ENCODE peak calls at places on chromosomes 2 and 18, in eight cellular contexts. One of them, this sample, is unnamed. For H3K4me1, the result is how much of the 10 kb centered on the place peaks cover.

GRCh38 chr18:78722391-78722790 is 257.2 kb upstream of the SALL3 start:
- DNase-seq in lung: no peak
- DNase-seq in psoas muscle: no peak
- DNase-seq in pancreas: no peak
- DNase-seq in breast epithelium: no peak
- DNase-seq in CD4-positive, alpha-beta memory T cell: no peak
- DNase-seq in CD8-positive, alpha-beta T cell: no peak
- DNase-seq in CD4-positive, CD25-positive, alpha-beta regulatory T cell: no peak
- DNase-seq in this sample: no peak

GRCh38 chr2:160321025-160321424 is 121.0 kb upstream of the ITGB6 start:
- DNase-seq in lung: peak
- DNase-seq in psoas muscle: no peak
- DNase-seq in pancreas: no peak
- DNase-seq in breast epithelium: no peak
- DNase-seq in CD4-positive, alpha-beta memory T cell: no peak
- DNase-seq in CD8-positive, alpha-beta T cell: no peak
- DNase-seq in CD4-positive, CD25-positive, alpha-beta regulatory T cell: no peak
- DNase-seq in this sample: no peak

GRCh38 chr2:112582314-112582746 is 2.1 kb upstream of the CHCHD5 start:
- DNase-seq in lung: no peak
- DNase-seq in psoas muscle: no peak
- DNase-seq in pancreas: peak
- DNase-seq in breast epithelium: no peak
- DNase-seq in CD4-positive, alpha-beta memory T cell: no peak
- DNase-seq in CD8-positive, alpha-beta T cell: no peak
- DNase-seq in CD4-positive, CD25-positive, alpha-beta regulatory T cell: peak
- DNase-seq in this sample: peak

GRCh38 chr18:51275712-51276473 is 78.4 kb upstream of the MEX3C start:
- DNase-seq in lung: no peak
- DNase-seq in psoas muscle: no peak
- DNase-seq in pancreas: peak
- DNase-seq in breast epithelium: no peak
- DNase-seq in CD4-positive, alpha-beta memory T cell: no peak
- DNase-seq in CD8-positive, alpha-beta T cell: no peak
- DNase-seq in CD4-positive, CD25-positive, alpha-beta regulatory T cell: no peak
- DNase-seq in this sample: no peak

GRCh38 chr2:179455824-179456223 is 191.2 kb upstream of the SESTD1 start:
- DNase-seq in lung: no peak
- DNase-seq in psoas muscle: no peak
- DNase-seq in pancreas: no peak
- DNase-seq in breast epithelium: no peak
- DNase-seq in CD4-positive, alpha-beta memory T cell: no peak
- DNase-seq in CD8-positive, alpha-beta T cell: no peak
- DNase-seq in CD4-positive, CD25-positive, alpha-beta regulatory T cell: no peak
- DNase-seq in this sample: no peak

GRCh38 chr2:142562900-142563299 is 314.6 kb upstream of the KYNU start:
- DNase-seq in lung: no peak
- DNase-seq in psoas muscle: no peak
- DNase-seq in pancreas: no peak
- DNase-seq in breast epithelium: no peak
- DNase-seq in CD4-positive, alpha-beta memory T cell: peak
- DNase-seq in CD8-positive, alpha-beta T cell: no peak
- DNase-seq in CD4-positive, CD25-positive, alpha-beta regulatory T cell: no peak
- DNase-seq in this sample: no peak

GRCh38 chr2:102005989-102006885 is 14.5 kb downstream of the IL1R2 start:
- DNase-seq in lung: no peak
- DNase-seq in psoas muscle: no peak
- DNase-seq in pancreas: peak
- DNase-seq in breast epithelium: no peak
- DNase-seq in CD4-positive, alpha-beta memory T cell: no peak
- DNase-seq in CD8-positive, alpha-beta T cell: no peak
- DNase-seq in CD4-positive, CD25-positive, alpha-beta regulatory T cell: peak
- DNase-seq in this sample: no peak

GRCh38 chr2:107809835-107810234 is 16.9 kb upstream of the RGPD4 start:
- DNase-seq in lung: no peak
- DNase-seq in psoas muscle: no peak
- DNase-seq in pancreas: no peak
- DNase-seq in breast epithelium: no peak
- DNase-seq in CD4-positive, alpha-beta memory T cell: no peak
- DNase-seq in CD8-positive, alpha-beta T cell: no peak
- DNase-seq in CD4-positive, CD25-positive, alpha-beta regulatory T cell: no peak
- DNase-seq in this sample: no peak

GRCh38 chr18:74654637-74655036 is 57.0 kb downstream of the ZNF407 start:
- DNase-seq in lung: no peak
- DNase-seq in psoas muscle: no peak
- DNase-seq in pancreas: no peak
- DNase-seq in breast epithelium: no peak
- DNase-seq in CD4-positive, alpha-beta memory T cell: no peak
- DNase-seq in CD8-positive, alpha-beta T cell: no peak
- DNase-seq in CD4-positive, CD25-positive, alpha-beta regulatory T cell: peak
- DNase-seq in this sample: no peak

GRCh38 chr2:240655931-240656886 is 26.5 kb downstream of the AQP12B start:
- DNase-seq in lung: peak
- DNase-seq in psoas muscle: no peak
- DNase-seq in pancreas: no peak
- DNase-seq in breast epithelium: no peak
- DNase-seq in CD4-positive, alpha-beta memory T cell: no peak
- DNase-seq in CD8-positive, alpha-beta T cell: no peak
- DNase-seq in CD4-positive, CD25-positive, alpha-beta regulatory T cell: peak
- DNase-seq in this sample: no peak

GRCh38 chr2:144181006-144181405 is 338.9 kb downstream of the ZEB2 start:
- DNase-seq in lung: no peak
- DNase-seq in psoas muscle: no peak
- DNase-seq in pancreas: no peak
- DNase-seq in breast epithelium: no peak
- DNase-seq in CD4-positive, alpha-beta memory T cell: no peak
- DNase-seq in CD8-positive, alpha-beta T cell: no peak
- DNase-seq in CD4-positive, CD25-positive, alpha-beta regulatory T cell: no peak
- DNase-seq in this sample: no peak

GRCh38 chr18:24538421-24539264 is 78.2 kb downstream of the HRH4 start:
- DNase-seq in lung: no peak
- DNase-seq in psoas muscle: no peak
- DNase-seq in pancreas: no peak
- DNase-seq in breast epithelium: no peak
- DNase-seq in CD4-positive, alpha-beta memory T cell: no peak
- DNase-seq in CD8-positive, alpha-beta T cell: no peak
- DNase-seq in CD4-positive, CD25-positive, alpha-beta regulatory T cell: no peak
- DNase-seq in this sample: no peak

GRCh38 chr2:189347540-189347939 is 93.7 kb upstream of the WDR75 start:
- DNase-seq in lung: no peak
- DNase-seq in psoas muscle: no peak
- DNase-seq in pancreas: peak
- DNase-seq in breast epithelium: no peak
- DNase-seq in CD4-positive, alpha-beta memory T cell: peak
- DNase-seq in CD8-positive, alpha-beta T cell: no peak
- DNase-seq in CD4-positive, CD25-positive, alpha-beta regulatory T cell: peak
- DNase-seq in this sample: no peak

GRCh38 chr2:165369936-165370296 is 99.6 kb upstream of the CSRNP3 start:
- DNase-seq in lung: no peak
- DNase-seq in psoas muscle: no peak
- DNase-seq in pancreas: no peak
- DNase-seq in breast epithelium: no peak
- DNase-seq in CD4-positive, alpha-beta memory T cell: no peak
- DNase-seq in CD8-positive, alpha-beta T cell: no peak
- DNase-seq in CD4-positive, CD25-positive, alpha-beta regulatory T cell: no peak
- DNase-seq in this sample: no peak

GRCh38 chr2:165369131-165369935 is 100.2 kb upstream of the CSRNP3 start:
- DNase-seq in lung: no peak
- DNase-seq in psoas muscle: no peak
- DNase-seq in pancreas: peak
- DNase-seq in breast epithelium: peak
- DNase-seq in CD4-positive, alpha-beta memory T cell: no peak
- DNase-seq in CD8-positive, alpha-beta T cell: no peak
- DNase-seq in CD4-positive, CD25-positive, alpha-beta regulatory T cell: no peak
- DNase-seq in this sample: no peak

GRCh38 chr2:165371356-165371755 is 98.1 kb upstream of the CSRNP3 start:
- DNase-seq in lung: no peak
- DNase-seq in psoas muscle: no peak
- DNase-seq in pancreas: no peak
- DNase-seq in breast epithelium: no peak
- DNase-seq in CD4-positive, alpha-beta memory T cell: no peak
- DNase-seq in CD8-positive, alpha-beta T cell: no peak
- DNase-seq in CD4-positive, CD25-positive, alpha-beta regulatory T cell: no peak
- DNase-seq in this sample: no peak

GRCh38 chr2:165376571-165376975 is 92.9 kb upstream of the CSRNP3 start:
- DNase-seq in lung: no peak
- DNase-seq in psoas muscle: no peak
- DNase-seq in pancreas: no peak
- DNase-seq in breast epithelium: no peak
- DNase-seq in CD4-positive, alpha-beta memory T cell: no peak
- DNase-seq in CD8-positive, alpha-beta T cell: no peak
- DNase-seq in CD4-positive, CD25-positive, alpha-beta regulatory T cell: no peak
- DNase-seq in this sample: no peak

GRCh38 chr2:165373322-165374025 is 96.0 kb upstream of the CSRNP3 start:
- DNase-seq in lung: no peak
- DNase-seq in psoas muscle: no peak
- DNase-seq in pancreas: no peak
- DNase-seq in breast epithelium: no peak
- DNase-seq in CD4-positive, alpha-beta memory T cell: no peak
- DNase-seq in CD8-positive, alpha-beta T cell: no peak
- DNase-seq in CD4-positive, CD25-positive, alpha-beta regulatory T cell: no peak
- DNase-seq in this sample: no peak
- H3K4me3 ChIP-seq in lung: no peak
- H3K4me3 ChIP-seq in psoas muscle: no peak
- H3K4me3 ChIP-seq in pancreas: no peak
- H3K4me3 ChIP-seq in breast epithelium: no peak
- H3K4me3 ChIP-seq in CD4-positive, alpha-beta memory T cell: no peak
- H3K4me3 ChIP-seq in CD8-positive, alpha-beta T cell: no peak
- H3K4me3 ChIP-seq in CD4-positive, CD25-positive, alpha-beta regulatory T cell: no peak
- H3K4me3 ChIP-seq in this sample: no peak

DNA sequence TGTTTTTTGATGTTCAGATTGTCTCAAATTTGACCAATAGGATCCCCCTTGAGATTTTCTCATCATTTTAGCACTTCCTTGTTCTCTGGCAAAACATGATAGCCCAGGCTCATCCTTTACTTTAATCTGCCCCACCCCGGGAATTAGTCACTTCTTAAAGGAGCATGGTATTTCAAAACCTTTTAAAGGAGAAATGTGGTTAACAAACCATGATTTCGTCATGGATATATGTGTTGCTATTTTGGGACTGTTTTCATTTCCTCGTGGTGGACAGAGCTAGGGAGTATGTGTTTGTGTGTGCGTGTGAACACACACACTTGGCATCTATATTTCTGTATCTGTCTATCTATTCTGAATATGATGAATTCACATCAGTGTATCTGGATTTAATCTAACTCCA is 128.1 kb downstream of the BIRC6 start:
- DNase-seq in lung: no peak
- DNase-seq in psoas muscle: no peak
- DNase-seq in pancreas: no peak
- DNase-seq in breast epithelium: no peak
- DNase-seq in CD4-positive, alpha-beta memory T cell: no peak
- DNase-seq in CD8-positive, alpha-beta T cell: no peak
- DNase-seq in CD4-positive, CD25-positive, alpha-beta regulatory T cell: no peak
- DNase-seq in this sample: no peak
- H3K27ac ChIP-seq in lung: no peak
- H3K27ac ChIP-seq in psoas muscle: no peak
- H3K27ac ChIP-seq in pancreas: no peak
- H3K27ac ChIP-seq in breast epithelium: no peak
- H3K27ac ChIP-seq in CD4-positive, alpha-beta memory T cell: no peak
- H3K27ac ChIP-seq in CD8-positive, alpha-beta T cell: no peak
- H3K27ac ChIP-seq in CD4-positive, CD25-positive, alpha-beta regulatory T cell: no peak
- H3K27ac ChIP-seq in this sample: no peak

GRCh38 chr2:69570474-69570873 is 73.1 kb downstream of the AAK1 start:
- DNase-seq in lung: no peak
- DNase-seq in psoas muscle: no peak
- DNase-seq in pancreas: no peak
- DNase-seq in breast epithelium: no peak
- DNase-seq in CD4-positive, alpha-beta memory T cell: no peak
- DNase-seq in CD8-positive, alpha-beta T cell: no peak
- DNase-seq in CD4-positive, CD25-positive, alpha-beta regulatory T cell: no peak
- DNase-seq in this sample: no peak
- H3K4me1 ChIP-seq in lung: under half
- H3K4me1 ChIP-seq in psoas muscle: half or more
- H3K4me1 ChIP-seq in pancreas: under half
- H3K4me1 ChIP-seq in breast epithelium: under half
- H3K4me1 ChIP-seq in CD4-positive, alpha-beta memory T cell: half or more
- H3K4me1 ChIP-seq in CD8-positive, alpha-beta T cell: half or more
- H3K4me1 ChIP-seq in CD4-positive, CD25-positive, alpha-beta regulatory T cell: half or more
- H3K4me1 ChIP-seq in this sample: under half

DNA sequence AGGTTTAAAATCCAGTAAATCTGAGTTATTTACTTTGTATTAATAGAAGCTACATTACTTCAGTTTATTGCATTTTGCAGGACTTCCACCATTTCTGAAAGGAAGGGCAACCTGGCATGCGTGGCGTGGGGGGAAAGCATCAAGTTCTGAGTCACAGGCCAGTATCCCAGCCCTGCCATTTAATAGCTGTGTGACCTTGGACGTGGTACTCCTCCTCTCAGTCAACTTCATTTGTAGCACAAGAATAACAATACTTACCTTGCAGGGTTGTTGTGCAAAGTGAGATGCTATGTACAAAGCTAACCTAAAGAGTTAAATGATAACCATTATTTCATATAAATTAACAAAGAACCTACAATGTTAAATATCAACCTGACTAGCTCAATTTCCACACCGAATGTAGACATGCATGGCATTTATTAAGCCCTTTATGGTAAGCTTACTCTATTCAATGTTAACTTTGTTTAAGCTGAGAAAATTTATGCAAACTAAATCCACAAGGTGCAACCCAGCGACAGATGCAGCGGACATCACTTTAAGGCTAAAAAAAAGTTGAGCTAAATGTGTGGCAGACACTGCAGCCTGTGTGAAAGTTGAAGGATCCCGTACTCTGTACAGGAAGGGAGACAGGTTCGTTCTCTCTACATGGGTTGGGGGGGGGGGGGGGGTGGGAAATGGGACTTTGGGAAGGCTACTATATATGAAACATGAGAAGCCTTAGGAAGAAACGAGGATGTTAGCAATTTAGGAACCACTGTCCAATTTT is 17.2 kb upstream of the STPG4 start:
- DNase-seq in lung: no peak
- DNase-seq in psoas muscle: no peak
- DNase-seq in pancreas: no peak
- DNase-seq in breast epithelium: no peak
- DNase-seq in CD4-positive, alpha-beta memory T cell: no peak
- DNase-seq in CD8-positive, alpha-beta T cell: no peak
- DNase-seq in CD4-positive, CD25-positive, alpha-beta regulatory T cell: no peak
- DNase-seq in this sample: no peak
- H3K4me3 ChIP-seq in lung: no peak
- H3K4me3 ChIP-seq in psoas muscle: peak
- H3K4me3 ChIP-seq in pancreas: peak
- H3K4me3 ChIP-seq in breast epithelium: no peak
- H3K4me3 ChIP-seq in CD4-positive, alpha-beta memory T cell: no peak
- H3K4me3 ChIP-seq in CD8-positive, alpha-beta T cell: no peak
- H3K4me3 ChIP-seq in CD4-positive, CD25-positive, alpha-beta regulatory T cell: peak
- H3K4me3 ChIP-seq in this sample: no peak